ENCODE peak calls at places on chromosomes 11 and 22, in four cellular contexts. One of them, this sample, is unnamed.

GRCh38 chr22:41909290-41910049 is 5.4 kb downstream of the SHISA8 start:
- ATAC-seq in lower lobe of right lung: no peak
- ATAC-seq in stimulated activated naive CD8-positive, alpha-beta T cell treated with anti-CD3 and anti-CD28 coated beads, Interleukin-15, Interleukin-2, amounts not matched to agents 100 U/mL and 50 U/mL, for 24 hours: no peak
- ATAC-seq in pancreas: no peak
- ATAC-seq in this sample: no peak

GRCh38 chr11:76265771-76266241 is 59.5 kb upstream of the WNT11 start:
- ATAC-seq in lower lobe of right lung: peak
- ATAC-seq in stimulated activated naive CD8-positive, alpha-beta T cell treated with anti-CD3 and anti-CD28 coated beads, Interleukin-15, Interleukin-2, amounts not matched to agents 100 U/mL and 50 U/mL, for 24 hours: no peak
- ATAC-seq in pancreas: peak
- ATAC-seq in this sample: no peak

GRCh38 chr11:10511046-10511711 is 29.8 kb downstream of the RNF141 start:
- ATAC-seq in stimulated activated naive CD8-positive, alpha-beta T cell treated with anti-CD3 and anti-CD28 coated beads, Interleukin-15, Interleukin-2, amounts not matched to agents 100 U/mL and 50 U/mL, for 24 hours: no peak
- ATAC-seq in lower lobe of right lung: no peak
- ATAC-seq in pancreas: no peak
- ATAC-seq in this sample: no peak

GRCh38 chr11:78227906-78228305 is 39.2 kb downstream of the USP35 start:
- ATAC-seq in lower lobe of right lung: no peak
- ATAC-seq in stimulated activated naive CD8-positive, alpha-beta T cell treated with anti-CD3 and anti-CD28 coated beads, Interleukin-15, Interleukin-2, amounts not matched to agents 100 U/mL and 50 U/mL, for 24 hours: no peak
- ATAC-seq in pancreas: no peak
- ATAC-seq in this sample: no peak

GRCh38 chr22:50010676-50011446 is 1.7 kb downstream of the IL17REL start:
- ATAC-seq in stimulated activated naive CD8-positive, alpha-beta T cell treated with anti-CD3 and anti-CD28 coated beads, Interleukin-15, Interleukin-2, amounts not matched to agents 100 U/mL and 50 U/mL, for 24 hours: peak
- ATAC-seq in lower lobe of right lung: peak
- ATAC-seq in pancreas: peak
- ATAC-seq in this sample: peak

GRCh38 chr22:20584029-20584871 is 76.8 kb downstream of the MED15 start:
- ATAC-seq in pancreas: no peak
- ATAC-seq in lower lobe of right lung: no peak
- ATAC-seq in stimulated activated naive CD8-positive, alpha-beta T cell treated with anti-CD3 and anti-CD28 coated beads, Interleukin-15, Interleukin-2, amounts not matched to agents 100 U/mL and 50 U/mL, for 24 hours: no peak
- ATAC-seq in this sample: no peak

GRCh38 chr11:132486060-132486459 is 1046.2 kb downstream of the OPCML start:
- ATAC-seq in lower lobe of right lung: no peak
- ATAC-seq in stimulated activated naive CD8-positive, alpha-beta T cell treated with anti-CD3 and anti-CD28 coated beads, Interleukin-15, Interleukin-2, amounts not matched to agents 100 U/mL and 50 U/mL, for 24 hours: no peak
- ATAC-seq in pancreas: no peak
- ATAC-seq in this sample: peak

GRCh38 chr22:31281733-31282132 is 10.6 kb downstream of the PIK3IP1 start:
- ATAC-seq in lower lobe of right lung: no peak
- ATAC-seq in stimulated activated naive CD8-positive, alpha-beta T cell treated with anti-CD3 and anti-CD28 coated beads, Interleukin-15, Interleukin-2, amounts not matched to agents 100 U/mL and 50 U/mL, for 24 hours: no peak
- ATAC-seq in pancreas: no peak
- ATAC-seq in this sample: no peak

GRCh38 chr22:28346308-28346707 is 333.3 kb downstream of the TTC28 start:
- ATAC-seq in stimulated activated naive CD8-positive, alpha-beta T cell treated with anti-CD3 and anti-CD28 coated beads, Interleukin-15, Interleukin-2, amounts not matched to agents 100 U/mL and 50 U/mL, for 24 hours: no peak
- ATAC-seq in lower lobe of right lung: no peak
- ATAC-seq in pancreas: no peak
- ATAC-seq in this sample: no peak

GRCh38 chr11:64872790-64873488 is 5.5 kb downstream of the EHD1 start:
- ATAC-seq in pancreas: no peak
- ATAC-seq in stimulated activated naive CD8-positive, alpha-beta T cell treated with anti-CD3 and anti-CD28 coated beads, Interleukin-15, Interleukin-2, amounts not matched to agents 100 U/mL and 50 U/mL, for 24 hours: no peak
- ATAC-seq in lower lobe of right lung: no peak
- ATAC-seq in this sample: no peak

GRCh38 chr22:47548953-47549740 is 786.7 kb downstream of the TBC1D22A start:
- ATAC-seq in lower lobe of right lung: no peak
- ATAC-seq in stimulated activated naive CD8-positive, alpha-beta T cell treated with anti-CD3 and anti-CD28 coated beads, Interleukin-15, Interleukin-2, amounts not matched to agents 100 U/mL and 50 U/mL, for 24 hours: no peak
- ATAC-seq in pancreas: no peak
- ATAC-seq in this sample: no peak

GRCh38 chr11:134229131-134229790 is 4.8 kb downstream of the VPS26B start:
- ATAC-seq in pancreas: no peak
- ATAC-seq in stimulated activated naive CD8-positive, alpha-beta T cell treated with anti-CD3 and anti-CD28 coated beads, Interleukin-15, Interleukin-2, amounts not matched to agents 100 U/mL and 50 U/mL, for 24 hours: no peak
- ATAC-seq in lower lobe of right lung: no peak
- ATAC-seq in this sample: no peak

GRCh38 chr11:12961615-12962014 is 47.5 kb upstream of the RASSF10 start:
- ATAC-seq in pancreas: no peak
- ATAC-seq in stimulated activated naive CD8-positive, alpha-beta T cell treated with anti-CD3 and anti-CD28 coated beads, Interleukin-15, Interleukin-2, amounts not matched to agents 100 U/mL and 50 U/mL, for 24 hours: no peak
- ATAC-seq in lower lobe of right lung: no peak
- ATAC-seq in this sample: no peak

GRCh38 chr11:80280737-80281136 is 839.9 kb upstream of the TENM4 start:
- ATAC-seq in lower lobe of right lung: peak
- ATAC-seq in stimulated activated naive CD8-positive, alpha-beta T cell treated with anti-CD3 and anti-CD28 coated beads, Interleukin-15, Interleukin-2, amounts not matched to agents 100 U/mL and 50 U/mL, for 24 hours: no peak
- ATAC-seq in pancreas: no peak
- ATAC-seq in this sample: no peak

GRCh38 chr22:19850482-19851109 is 4.1 kb downstream of the GNB1L start:
- ATAC-seq in lower lobe of right lung: no peak
- ATAC-seq in stimulated activated naive CD8-positive, alpha-beta T cell treated with anti-CD3 and anti-CD28 coated beads, Interleukin-15, Interleukin-2, amounts not matched to agents 100 U/mL and 50 U/mL, for 24 hours: no peak
- ATAC-seq in pancreas: no peak
- ATAC-seq in this sample: no peak

GRCh38 chr11:63999349-64000025 is 13.2 kb downstream of the OTUB1 start:
- ATAC-seq in lower lobe of right lung: peak
- ATAC-seq in stimulated activated naive CD8-positive, alpha-beta T cell treated with anti-CD3 and anti-CD28 coated beads, Interleukin-15, Interleukin-2, amounts not matched to agents 100 U/mL and 50 U/mL, for 24 hours: peak
- ATAC-seq in pancreas: peak
- ATAC-seq in this sample: peak

GRCh38 chr11:129881570-129882170 is 13.7 kb downstream of the NFRKB start:
- ATAC-seq in lower lobe of right lung: no peak
- ATAC-seq in stimulated activated naive CD8-positive, alpha-beta T cell treated with anti-CD3 and anti-CD28 coated beads, Interleukin-15, Interleukin-2, amounts not matched to agents 100 U/mL and 50 U/mL, for 24 hours: peak
- ATAC-seq in pancreas: peak
- ATAC-seq in this sample: no peak

GRCh38 chr22:45460288-45461109 is 42.2 kb upstream of the FBLN1 start:
- ATAC-seq in stimulated activated naive CD8-positive, alpha-beta T cell treated with anti-CD3 and anti-CD28 coated beads, Interleukin-15, Interleukin-2, amounts not matched to agents 100 U/mL and 50 U/mL, for 24 hours: no peak
- ATAC-seq in pancreas: peak
- ATAC-seq in lower lobe of right lung: peak
- ATAC-seq in this sample: no peak

GRCh38 chr11:72875736-72876135 is 61.5 kb downstream of the ATG16L2 start:
- ATAC-seq in pancreas: no peak
- ATAC-seq in stimulated activated naive CD8-positive, alpha-beta T cell treated with anti-CD3 and anti-CD28 coated beads, Interleukin-15, Interleukin-2, amounts not matched to agents 100 U/mL and 50 U/mL, for 24 hours: no peak
- ATAC-seq in lower lobe of right lung: no peak
- ATAC-seq in this sample: no peak

GRCh38 chr11:73387594-73388021 is 11.4 kb downstream of the RELT start:
- ATAC-seq in pancreas: no peak
- ATAC-seq in stimulated activated naive CD8-positive, alpha-beta T cell treated with anti-CD3 and anti-CD28 coated beads, Interleukin-15, Interleukin-2, amounts not matched to agents 100 U/mL and 50 U/mL, for 24 hours: no peak
- ATAC-seq in lower lobe of right lung: peak
- ATAC-seq in this sample: no peak

GRCh38 chr11:132453411-132453810 is 1078.9 kb downstream of the OPCML start:
- ATAC-seq in stimulated activated naive CD8-positive, alpha-beta T cell treated with anti-CD3 and anti-CD28 coated beads, Interleukin-15, Interleukin-2, amounts not matched to agents 100 U/mL and 50 U/mL, for 24 hours: no peak
- ATAC-seq in pancreas: no peak
- ATAC-seq in lower lobe of right lung: no peak
- ATAC-seq in this sample: no peak

GRCh38 chr22:30538280-30538679 is 8.3 kb downstream of the SEC14L6 start:
- ATAC-seq in lower lobe of right lung: no peak
- ATAC-seq in pancreas: no peak
- ATAC-seq in stimulated activated naive CD8-positive, alpha-beta T cell treated with anti-CD3 and anti-CD28 coated beads, Interleukin-15, Interleukin-2, amounts not matched to agents 100 U/mL and 50 U/mL, for 24 hours: no peak
- ATAC-seq in this sample: no peak

GRCh38 chr22:36337365-36338130 is 50.2 kb downstream of the MYH9 start:
- ATAC-seq in stimulated activated naive CD8-positive, alpha-beta T cell treated with anti-CD3 and anti-CD28 coated beads, Interleukin-15, Interleukin-2, amounts not matched to agents 100 U/mL and 50 U/mL, for 24 hours: no peak
- ATAC-seq in pancreas: no peak
- ATAC-seq in lower lobe of right lung: no peak
- ATAC-seq in this sample: no peak

GRCh38 chr22:40423882-40424640 is 53.7 kb downstream of the SGSM3 start:
- ATAC-seq in pancreas: no peak
- ATAC-seq in stimulated activated naive CD8-positive, alpha-beta T cell treated with anti-CD3 and anti-CD28 coated beads, Interleukin-15, Interleukin-2, amounts not matched to agents 100 U/mL and 50 U/mL, for 24 hours: no peak
- ATAC-seq in lower lobe of right lung: no peak
- ATAC-seq in this sample: no peak

GRCh38 chr22:17368727-17369552 is at the start of gene CECR2:
- ATAC-seq in pancreas: peak
- ATAC-seq in stimulated activated naive CD8-positive, alpha-beta T cell treated with anti-CD3 and anti-CD28 coated beads, Interleukin-15, Interleukin-2, amounts not matched to agents 100 U/mL and 50 U/mL, for 24 hours: peak
- ATAC-seq in lower lobe of right lung: peak
- ATAC-seq in this sample: no peak

GRCh38 chr11:85756401-85757200 is 54.3 kb downstream of the SYTL2 start:
- ATAC-seq in lower lobe of right lung: no peak
- ATAC-seq in pancreas: no peak
- ATAC-seq in stimulated activated naive CD8-positive, alpha-beta T cell treated with anti-CD3 and anti-CD28 coated beads, Interleukin-15, Interleukin-2, amounts not matched to agents 100 U/mL and 50 U/mL, for 24 hours: peak
- ATAC-seq in this sample: peak

GRCh38 chr11:77762426-77762825 is 58.1 kb downstream of the RSF1 start:
- ATAC-seq in lower lobe of right lung: no peak
- ATAC-seq in stimulated activated naive CD8-positive, alpha-beta T cell treated with anti-CD3 and anti-CD28 coated beads, Interleukin-15, Interleukin-2, amounts not matched to agents 100 U/mL and 50 U/mL, for 24 hours: no peak
- ATAC-seq in pancreas: no peak
- ATAC-seq in this sample: peak

GRCh38 chr11:131938321-131938751 is 567.9 kb downstream of the NTM start:
- ATAC-seq in lower lobe of right lung: peak
- ATAC-seq in pancreas: no peak
- ATAC-seq in stimulated activated naive CD8-positive, alpha-beta T cell treated with anti-CD3 and anti-CD28 coated beads, Interleukin-15, Interleukin-2, amounts not matched to agents 100 U/mL and 50 U/mL, for 24 hours: no peak
- ATAC-seq in this sample: no peak

GRCh38 chr11:67301951-67302516 is 1.3 kb upstream of the SSH3 start:
- ATAC-seq in stimulated activated naive CD8-positive, alpha-beta T cell treated with anti-CD3 and anti-CD28 coated beads, Interleukin-15, Interleukin-2, amounts not matched to agents 100 U/mL and 50 U/mL, for 24 hours: no peak
- ATAC-seq in lower lobe of right lung: peak
- ATAC-seq in pancreas: peak
- ATAC-seq in this sample: no peak

GRCh38 chr11:117820071-117820470 is 4.5 kb downstream of the FXYD2 start:
- ATAC-seq in pancreas: no peak
- ATAC-seq in lower lobe of right lung: no peak
- ATAC-seq in stimulated activated naive CD8-positive, alpha-beta T cell treated with anti-CD3 and anti-CD28 coated beads, Interleukin-15, Interleukin-2, amounts not matched to agents 100 U/mL and 50 U/mL, for 24 hours: no peak
- ATAC-seq in this sample: no peak

This sample was measured in activated T-helper 17 cell treated with anti-CD3 and anti-CD28 coated beads, Interleukin-2, amount 50 U/mL, for 72 hours.